ENCODE peak calls at places on chromosomes 2 and 18, in ten cellular contexts. A, T, M, D, X, R, N, Z, F and O are unnamed samples.

GRCh38 chr2:166140922-166141321 is 13.1 kb upstream of the SCN1A start:
- DNase-seq in A (no peak), T (no peak), M (no peak), D (no peak), X (no peak), R (no peak), N (no peak), Z (no peak), F (peak), O (no peak)

GRCh38 chr2:118255771-118256372 is 167.6 kb downstream of the INSIG2 start:
- DNase-seq in A (peak), T (no peak), M (no peak), D (no peak), X (no peak), R (peak), N (no peak), Z (no peak), F (no peak), O (no peak)

GRCh38 chr2:239675856-239676715 is 275.3 kb upstream of the HDAC4 start:
- DNase-seq in A (no peak), T (no peak), M (no peak), D (no peak), X (no peak), R (no peak), N (no peak), Z (no peak), F (peak), O (no peak)

GRCh38 chr2:222228046-222228445 is 70.8 kb downstream of the PAX3 start:
- DNase-seq in A (no peak), T (no peak), M (no peak), D (no peak), X (no peak), R (no peak), N (no peak), Z (no peak), F (no peak), O (no peak)

GRCh38 chr2:84858123-84858522 is 22.8 kb downstream of the TRABD2A start:
- DNase-seq in A (peak), T (no peak), M (no peak), D (no peak), X (no peak), R (no peak), N (no peak), Z (no peak), F (no peak), O (no peak)

GRCh38 chr2:101267671-101268656 is 15.3 kb downstream of the CNOT11 start:
- DNase-seq in A (no peak), T (no peak), M (no peak), D (no peak), X (no peak), R (no peak), N (no peak), Z (no peak), F (no peak), O (no peak)

GRCh38 chr2:11155326-11156059 is at the start of gene SLC66A3:
- DNase-seq in A (peak), T (no peak), M (no peak), D (peak), X (peak), R (no peak), N (no peak), Z (no peak), F (no peak), O (peak)

GRCh38 chr2:234107861-234108260 is 57.4 kb downstream of the SPP2 start:
- DNase-seq in A (no peak), T (no peak), M (no peak), D (no peak), X (no peak), R (no peak), N (no peak), Z (no peak), F (peak), O (no peak)

GRCh38 chr2:133200684-133201421 is 367.4 kb downstream of the NCKAP5 start:
- DNase-seq in A (no peak), T (no peak), M (no peak), D (peak), X (no peak), R (no peak), N (no peak), Z (no peak), F (peak), O (no peak)

GRCh38 chr2:151760139-151760650 is 25.9 kb upstream of the NEB start:
- DNase-seq in A (peak), T (no peak), M (no peak), D (no peak), X (no peak), R (no peak), N (no peak), Z (no peak), F (no peak), O (no peak)

GRCh38 chr2:27809761-27810241 is 38.3 kb downstream of the MRPL33 start:
- DNase-seq in A (no peak), T (no peak), M (no peak), D (no peak), X (peak), R (no peak), N (no peak), Z (no peak), F (peak), O (no peak)

GRCh38 chr18:43279015-43279758 is 1.9 kb upstream of the SYT4 start:
- DNase-seq in A (peak), T (no peak), M (no peak), D (peak), X (no peak), R (no peak), N (no peak), Z (no peak), F (no peak), O (no peak)

GRCh38 chr2:210392469-210392881 is 77.5 kb upstream of the MYL1 start:
- DNase-seq in A (no peak), T (no peak), M (no peak), D (no peak), X (no peak), R (no peak), N (no peak), Z (no peak), F (no peak), O (no peak)

GRCh38 chr2:160293401-160293911 is 93.4 kb upstream of the ITGB6 start:
- DNase-seq in A (no peak), T (no peak), M (no peak), D (no peak), X (no peak), R (no peak), N (no peak), Z (peak), F (peak), O (no peak)

GRCh38 chr2:39435974-39436591 is 1.0 kb downstream of the MAP4K3 start:
- DNase-seq in A (no peak), T (no peak), M (no peak), D (no peak), X (no peak), R (no peak), N (no peak), Z (no peak), F (peak), O (no peak)

GRCh38 chr2:6812857-6813530 is 52.7 kb downstream of the CMPK2 start:
- DNase-seq in A (peak), T (no peak), M (no peak), D (no peak), X (no peak), R (no peak), N (no peak), Z (no peak), F (no peak), O (no peak)

GRCh38 chr2:237669628-237670351 is 42.4 kb downstream of the LRRFIP1 start:
- DNase-seq in A (no peak), T (peak), M (no peak), D (peak), X (no peak), R (no peak), N (no peak), Z (peak), F (peak), O (no peak)

GRCh38 chr18:26386421-26386820 is 160.2 kb downstream of the TAF4B start:
- DNase-seq in A (no peak), T (no peak), M (no peak), D (no peak), X (no peak), R (no peak), N (no peak), Z (no peak), F (no peak), O (no peak)

GRCh38 chr2:187546762-187547333 is 7.4 kb downstream of the TFPI start:
- DNase-seq in A (no peak), T (no peak), M (no peak), D (no peak), X (no peak), R (no peak), N (no peak), Z (no peak), F (no peak), O (no peak)

GRCh38 chr18:8426401-8426800 is 182.8 kb upstream of the RAB12 start:
- DNase-seq in A (peak), T (no peak), M (no peak), D (no peak), X (no peak), R (peak), N (no peak), Z (no peak), F (no peak), O (no peak)

GRCh38 chr18:2948038-2948437 is 64.9 kb downstream of the LPIN2 start:
- DNase-seq in A (peak), T (no peak), M (no peak), D (no peak), X (no peak), R (no peak), N (no peak), Z (no peak), F (no peak), O (no peak)

GRCh38 chr2:98772531-98772930 is 41.6 kb upstream of the MGAT4A start:
- DNase-seq in A (no peak), T (no peak), M (no peak), D (no peak), X (peak), R (no peak), N (no peak), Z (no peak), F (no peak), O (no peak)

DNA sequence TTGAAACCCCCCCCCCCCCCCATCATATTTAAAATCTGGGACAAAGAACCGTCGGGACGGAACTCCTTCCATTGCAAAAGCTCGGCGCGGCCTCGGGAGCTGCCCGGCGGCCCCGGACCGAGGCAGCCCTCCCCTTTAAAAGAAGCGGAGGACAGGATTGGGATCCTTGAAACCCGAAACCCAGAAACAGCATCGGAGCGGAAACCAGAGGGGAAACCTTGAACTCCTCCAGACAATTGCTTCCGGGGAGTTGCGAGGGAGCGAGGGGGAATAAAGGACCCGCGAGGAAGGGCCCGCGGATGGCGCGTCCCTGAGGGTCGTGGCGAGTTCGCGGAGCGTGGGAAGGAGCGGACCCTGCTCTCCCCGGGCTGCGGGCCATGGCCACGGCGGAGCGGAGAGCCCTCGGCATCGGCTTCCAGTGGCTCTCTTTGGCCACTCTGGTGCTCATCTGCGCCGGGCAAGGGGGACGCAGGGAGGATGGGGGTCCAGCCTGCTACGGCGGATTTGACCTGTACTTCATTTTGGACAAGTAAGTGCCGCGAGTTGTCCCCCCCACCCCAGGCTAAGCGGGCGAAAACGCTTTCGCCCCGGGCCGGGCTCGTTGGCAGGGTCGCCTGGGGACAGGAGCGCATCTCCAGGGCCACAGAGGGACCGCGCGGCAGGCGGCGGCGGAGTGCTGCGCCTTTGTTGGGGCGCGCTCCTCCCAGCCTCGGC is at the start of gene ANTXR1:
- DNase-seq in A (peak), T (peak), M (peak), D (peak), X (no peak), R (peak), N (peak), Z (peak), F (peak), O (no peak)
- H3K27ac ChIP-seq in A (no peak), T (peak), M (no peak), D (peak), X (no peak), R (peak), N (no peak), Z (peak), F (peak), O (no peak)

DNA sequence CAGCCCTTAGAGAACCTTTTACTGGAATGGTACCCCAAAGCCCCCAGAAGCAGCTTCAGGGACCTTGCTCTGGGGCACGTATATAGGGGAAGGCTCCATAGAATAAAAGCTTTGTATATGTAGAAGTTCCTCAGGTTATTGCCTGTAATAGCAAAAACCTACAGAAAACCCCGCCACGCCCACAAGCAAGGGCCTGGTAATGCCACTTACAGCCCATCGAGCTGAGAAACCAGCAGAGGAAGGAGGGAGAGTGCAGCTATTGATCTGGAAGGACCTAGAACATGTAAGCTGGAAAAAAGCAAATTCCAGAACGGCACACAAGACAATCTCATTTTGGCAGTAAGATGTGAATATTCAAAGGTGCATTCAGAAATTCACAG is 15.8 kb downstream of the HS1BP3 start:
- DNase-seq in A (no peak), T (peak), M (no peak), D (no peak), X (no peak), R (no peak), N (no peak), Z (no peak), F (peak), O (no peak)
- H3K27ac ChIP-seq in A (no peak), T (peak), M (no peak), D (no peak), X (no peak), R (no peak), N (peak), Z (peak), F (no peak), O (no peak)

GRCh38 chr2:225599856-225600255 is 200.3 kb downstream of the NYAP2 start:
- DNase-seq in A (no peak), T (no peak), M (no peak), D (no peak), X (no peak), R (no peak), N (no peak), Z (no peak), F (no peak), O (no peak)

GRCh38 chr2:225602205-225602604 is 202.7 kb downstream of the NYAP2 start:
- DNase-seq in A (no peak), T (no peak), M (no peak), D (no peak), X (no peak), R (no peak), N (no peak), Z (no peak), F (no peak), O (no peak)

GRCh38 chr2:225600865-225601264 is 201.4 kb downstream of the NYAP2 start:
- DNase-seq in A (no peak), T (no peak), M (no peak), D (no peak), X (no peak), R (no peak), N (no peak), Z (no peak), F (no peak), O (no peak)

GRCh38 chr2:225598922-225599321 is 199.4 kb downstream of the NYAP2 start:
- DNase-seq in A (no peak), T (no peak), M (no peak), D (peak), X (peak), R (no peak), N (no peak), Z (no peak), F (no peak), O (no peak)

GRCh38 chr2:225600444-225600843 is 200.9 kb downstream of the NYAP2 start:
- DNase-seq in A (no peak), T (no peak), M (no peak), D (no peak), X (peak), R (no peak), N (no peak), Z (no peak), F (no peak), O (no peak)
- H3K27ac ChIP-seq in A (no peak), T (no peak), M (no peak), D (no peak), X (no peak), R (no peak), N (no peak), Z (no peak), F (no peak), O (no peak)

GRCh38 chr2:72139471-72139870 is 8.2 kb downstream of the CYP26B1 start:
- DNase-seq in A (no peak), T (no peak), M (no peak), D (no peak), X (no peak), R (peak), N (peak), Z (no peak), F (no peak), O (no peak)
- H3K27ac ChIP-seq in A (no peak), T (no peak), M (no peak), D (no peak), X (no peak), R (no peak), N (no peak), Z (no peak), F (no peak), O (no peak)